ENCODE peak calls at places on chromosome 20, in five cellular contexts. R is mucosa of descending colon; T is heart right ventricle; J is left ventricle myocardium inferior; Y is effector memory CD4-positive, alpha-beta T cell. C is an unnamed sample.

GRCh38 chr20:58870293-58871014 is 17.9 kb downstream of the GNAS start:
- DNase-seq in R (peak), T (peak), J (peak), Y (peak), C (peak)

GRCh38 chr20:1415667-1416468 is 23.0 kb upstream of the FKBP1A start:
- DNase-seq in R (no peak), T (no peak), J (no peak), Y (no peak), C (no peak)

GRCh38 chr20:41232971-41233926 is 84.3 kb downstream of the ZHX3 start:
- DNase-seq in R (no peak), T (no peak), J (no peak), Y (no peak), C (no peak)

GRCh38 chr20:1418335-1418734 is 25.5 kb upstream of the FKBP1A start:
- DNase-seq in R (no peak), T (no peak), J (no peak), Y (no peak), C (no peak)

GRCh38 chr20:61817575-61817974 is 248.1 kb downstream of the TAF4 start:
- DNase-seq in R (peak), T (no peak), J (no peak), Y (no peak), C (no peak)

GRCh38 chr20:1263853-1264252 is 2.2 kb upstream of the SNPH start:
- DNase-seq in R (no peak), T (no peak), J (no peak), Y (no peak), C (no peak)

GRCh38 chr20:24779166-24779565 is 169.9 kb upstream of the CST7 start:
- DNase-seq in R (no peak), T (no peak), J (no peak), Y (no peak), C (no peak)

GRCh38 chr20:49349678-49350077 is 71.8 kb upstream of the ZNFX1 start:
- DNase-seq in R (no peak), T (no peak), J (no peak), Y (no peak), C (no peak)

GRCh38 chr20:3461191-3461874 is 9.5 kb upstream of the ATRN start:
- DNase-seq in R (no peak), T (no peak), J (no peak), Y (no peak), C (no peak)

GRCh38 chr20:57851786-57852185 is 142.0 kb upstream of the PMEPA1 start:
- DNase-seq in R (no peak), T (no peak), J (no peak), Y (no peak), C (no peak)

GRCh38 chr20:43798591-43799149 is 71.9 kb upstream of the GTSF1L start:
- DNase-seq in R (no peak), T (no peak), J (no peak), Y (no peak), C (no peak)
- H3K4me3 ChIP-seq in R (no peak), T (no peak), J (no peak), Y (no peak), C (no peak)

DNA sequence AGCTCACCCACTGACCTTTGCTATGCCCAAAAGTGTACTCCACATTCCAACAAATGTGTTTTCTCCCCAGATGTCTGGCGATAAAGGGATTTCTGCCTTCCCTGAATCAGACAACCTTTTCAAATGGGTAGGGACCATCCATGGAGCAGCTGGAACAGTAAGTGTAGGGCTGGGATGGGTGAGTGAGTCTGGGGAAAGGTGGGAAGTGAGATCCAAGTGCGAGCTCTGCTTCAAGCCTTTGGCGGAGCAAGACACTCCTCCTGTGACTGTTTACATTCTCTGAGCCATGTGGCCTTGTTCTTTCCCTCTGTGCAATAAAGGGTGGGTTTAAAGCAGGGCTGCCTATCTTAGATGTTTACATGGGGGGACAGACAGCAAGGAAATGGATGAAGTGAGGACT is 1.9 kb downstream of the UBE2C start:
- DNase-seq in R (no peak), T (no peak), J (no peak), Y (no peak), C (no peak)
- H3K4me3 ChIP-seq in R (no peak), T (no peak), J (no peak), Y (no peak), C (no peak)

DNA sequence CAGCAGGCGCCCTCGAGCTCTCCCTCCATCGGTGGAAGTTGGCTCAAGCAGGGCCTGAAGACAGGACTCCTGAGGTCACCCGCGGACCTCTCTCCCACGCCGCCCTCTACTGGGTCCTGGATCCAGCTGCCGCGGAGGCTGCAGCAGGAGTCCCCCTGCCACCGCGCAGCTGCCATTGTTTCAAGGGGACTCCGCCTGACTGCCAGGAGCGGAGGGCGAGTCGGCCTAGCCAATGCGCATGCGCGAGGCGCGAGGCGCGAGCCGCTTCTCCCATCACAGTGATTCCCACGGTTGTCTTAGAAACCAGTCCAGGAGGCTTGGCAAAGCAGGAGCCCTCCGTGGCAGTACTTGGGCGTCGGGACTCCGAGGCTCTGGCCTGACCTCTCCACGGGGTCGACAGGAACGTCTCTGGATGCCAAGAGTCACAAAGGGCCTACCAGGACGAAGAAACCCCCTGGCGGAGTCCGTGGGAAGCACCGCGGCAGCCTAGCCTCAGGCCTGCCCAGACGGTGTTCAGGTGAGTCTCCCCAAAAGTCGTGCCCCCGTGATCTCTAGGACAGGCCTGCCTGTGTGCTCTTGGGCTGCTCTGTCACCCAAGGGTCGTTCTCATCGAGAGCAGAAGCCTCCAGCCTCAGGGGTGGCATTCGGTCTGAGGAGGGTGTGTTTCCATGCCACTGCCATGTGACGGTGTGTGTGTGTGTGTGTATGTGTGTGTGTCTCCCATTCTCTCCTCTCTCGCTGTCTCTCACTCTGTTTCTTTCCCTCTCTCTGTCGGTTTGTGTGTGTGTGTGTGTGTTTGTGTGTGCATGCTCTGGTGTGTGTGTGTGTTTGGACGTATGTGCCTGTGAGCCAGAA is 290.6 kb upstream of the ZNF337 start:
- DNase-seq in R (no peak), T (peak), J (peak), Y (peak), C (no peak)
- H3K4me3 ChIP-seq in R (no peak), T (peak), J (peak), Y (peak), C (no peak)

GRCh38 chr20:15700147-15700765 is 873.0 kb downstream of the KIF16B start:
- DNase-seq in R (no peak), T (no peak), J (no peak), Y (no peak), C (no peak)
- H3K4me3 ChIP-seq in R (no peak), T (no peak), J (no peak), Y (no peak), C (no peak)

GRCh38 chr20:8425802-8426201 is 293.7 kb downstream of the PLCB1 start:
- DNase-seq in R (no peak), T (no peak), J (no peak), Y (no peak), C (no peak)
- H3K4me3 ChIP-seq in R (no peak), T (no peak), J (no peak), Y (no peak), C (no peak)

GRCh38 chr20:63099426-63100267 is 92.9 kb upstream of the BHLHE23 start:
- DNase-seq in R (peak), T (peak), J (peak), Y (no peak), C (no peak)
- H3K4me3 ChIP-seq in R (no peak), T (no peak), J (no peak), Y (no peak), C (no peak)